ENCODE peak calls at places on chromosomes 7 and 10, in four cellular contexts. One of them, this sample, is unnamed.

GRCh38 chr10:91707236-91707635 is 74.4 kb upstream of the PPP1R3C start:
- DNase-seq in HEK293T: no peak
- DNase-seq in K562: no peak
- DNase-seq in HepG2: no peak
- DNase-seq in this sample: no peak

GRCh38 chr10:90372442-90372841 is 485.4 kb downstream of the HTR7 start:
- DNase-seq in HEK293T: no peak
- DNase-seq in K562: no peak
- DNase-seq in HepG2: no peak
- DNase-seq in this sample: no peak

GRCh38 chr7:20330176-20330796 is 414 bp upstream of the ITGB8 start:
- DNase-seq in HEK293T: peak
- DNase-seq in K562: peak
- DNase-seq in HepG2: peak
- DNase-seq in this sample: no peak

GRCh38 chr7:100486753-100487446 is 3.2 kb downstream of the NYAP1 start:
- DNase-seq in HEK293T: no peak
- DNase-seq in K562: peak
- DNase-seq in HepG2: no peak
- DNase-seq in this sample: no peak

GRCh38 chr10:78292987-78293865 is 259.6 kb downstream of the RPS24 start:
- DNase-seq in HEK293T: peak
- DNase-seq in K562: no peak
- DNase-seq in HepG2: peak
- DNase-seq in this sample: no peak

GRCh38 chr7:86559096-86559495 is 84.6 kb upstream of the GRM3 start:
- DNase-seq in HEK293T: peak
- DNase-seq in K562: no peak
- DNase-seq in HepG2: no peak
- DNase-seq in this sample: no peak

GRCh38 chr7:36638140-36638539 is 86.2 kb downstream of the AOAH start:
- DNase-seq in HEK293T: peak
- DNase-seq in K562: no peak
- DNase-seq in HepG2: no peak
- DNase-seq in this sample: no peak

GRCh38 chr7:80680159-80680903 is 41.9 kb downstream of the CD36 start:
- DNase-seq in HEK293T: no peak
- DNase-seq in K562: no peak
- DNase-seq in HepG2: no peak
- DNase-seq in this sample: no peak

GRCh38 chr7:16740996-16741395 is 12.6 kb upstream of the TSPAN13 start:
- DNase-seq in HEK293T: no peak
- DNase-seq in K562: no peak
- DNase-seq in HepG2: no peak
- DNase-seq in this sample: no peak

GRCh38 chr10:1097436-1097835 is 41.3 kb downstream of the WDR37 start:
- DNase-seq in HEK293T: no peak
- DNase-seq in K562: no peak
- DNase-seq in HepG2: no peak
- DNase-seq in this sample: no peak

GRCh38 chr10:1093696-1094095 is 37.5 kb downstream of the WDR37 start:
- DNase-seq in HEK293T: no peak
- DNase-seq in K562: no peak
- DNase-seq in HepG2: no peak
- DNase-seq in this sample: no peak

GRCh38 chr10:1096287-1096889 is 40.2 kb downstream of the WDR37 start:
- DNase-seq in HEK293T: no peak
- DNase-seq in K562: no peak
- DNase-seq in HepG2: no peak
- DNase-seq in this sample: no peak

GRCh38 chr10:1095498-1095897 is 39.3 kb downstream of the WDR37 start:
- DNase-seq in HEK293T: no peak
- DNase-seq in K562: no peak
- DNase-seq in HepG2: no peak
- DNase-seq in this sample: no peak

GRCh38 chr10:1094112-1095057 is 38.2 kb downstream of the WDR37 start:
- DNase-seq in HEK293T: no peak
- DNase-seq in K562: no peak
- DNase-seq in HepG2: no peak
- DNase-seq in this sample: peak
- TF ChIP-seq TARDBP in HEK293T: no peak
- TF ChIP-seq TARDBP in K562: no peak
- TF ChIP-seq TARDBP in HepG2: no peak
- TF ChIP-seq TARDBP in this sample: no peak

GRCh38 chr10:49651917-49652316 is 27.5 kb upstream of the C10orf53 start:
- DNase-seq in HEK293T: no peak
- DNase-seq in K562: no peak
- DNase-seq in HepG2: no peak
- DNase-seq in this sample: no peak
- TF ChIP-seq TARDBP in HEK293T: no peak
- TF ChIP-seq TARDBP in K562: no peak
- TF ChIP-seq TARDBP in HepG2: no peak
- TF ChIP-seq TARDBP in this sample: no peak

GRCh38 chr10:71767420-71768035 is 5.8 kb downstream of the VSIR start:
- DNase-seq in HEK293T: no peak
- DNase-seq in K562: no peak
- DNase-seq in HepG2: peak
- DNase-seq in this sample: no peak
- TF ChIP-seq TARDBP in HEK293T: no peak
- TF ChIP-seq TARDBP in K562: no peak
- TF ChIP-seq TARDBP in HepG2: no peak
- TF ChIP-seq TARDBP in this sample: no peak

DNA sequence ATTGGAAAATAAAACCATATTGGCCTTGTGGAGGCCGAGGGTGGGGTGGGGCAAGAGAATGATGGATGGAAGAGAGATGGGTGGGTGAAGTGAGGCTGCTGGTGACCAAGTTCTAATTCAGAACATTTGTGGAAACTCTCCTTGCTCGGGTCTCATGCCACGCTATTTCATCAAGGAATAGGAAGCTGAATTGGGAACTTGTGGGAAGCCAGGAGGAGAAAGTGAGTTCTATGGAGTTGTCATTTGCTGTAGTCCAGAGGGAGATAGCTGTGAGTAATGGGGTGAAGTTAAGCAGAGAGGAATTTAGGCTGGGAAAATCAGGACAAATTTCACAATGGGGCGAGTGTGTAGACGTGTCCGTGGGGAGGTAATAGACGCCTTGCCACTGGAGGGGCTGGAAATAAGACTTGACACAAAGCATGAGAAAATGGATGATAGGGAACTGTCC is 339.2 kb downstream of the LRMDA start:
- DNase-seq in HEK293T: no peak
- DNase-seq in K562: no peak
- DNase-seq in HepG2: no peak
- DNase-seq in this sample: no peak
- TF ChIP-seq TARDBP in HEK293T: no peak
- TF ChIP-seq TARDBP in K562: no peak
- TF ChIP-seq TARDBP in HepG2: no peak
- TF ChIP-seq TARDBP in this sample: no peak

GRCh38 chr7:47724335-47724982 is 142.5 kb upstream of the TNS3 start:
- DNase-seq in HEK293T: peak
- DNase-seq in K562: no peak
- DNase-seq in HepG2: peak
- DNase-seq in this sample: no peak
- TF ChIP-seq TARDBP in HEK293T: no peak
- TF ChIP-seq TARDBP in K562: no peak
- TF ChIP-seq TARDBP in HepG2: no peak
- TF ChIP-seq TARDBP in this sample: no peak

DNA sequence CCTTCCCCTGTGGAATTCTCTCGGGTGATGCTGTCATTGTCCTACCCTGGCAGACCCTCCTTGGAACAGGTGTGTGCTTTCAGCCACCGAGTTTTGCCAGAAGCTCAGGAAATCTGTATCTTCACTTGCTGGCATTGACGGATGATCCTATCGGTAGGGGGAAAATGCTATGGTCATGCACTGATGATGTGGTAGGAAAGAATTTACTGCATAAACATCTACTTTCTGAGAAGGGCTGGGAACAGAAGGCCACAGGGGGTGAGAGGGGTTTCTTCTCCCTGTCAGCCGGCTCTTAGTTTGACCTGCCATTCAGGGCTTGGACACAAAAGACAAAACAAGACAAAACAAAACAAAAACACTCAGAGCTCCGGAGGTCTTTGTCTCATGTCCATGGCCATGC is 43.6 kb upstream of the CARD11 start:
- DNase-seq in HEK293T: no peak
- DNase-seq in K562: no peak
- DNase-seq in HepG2: no peak
- DNase-seq in this sample: no peak
- TF ChIP-seq TARDBP in HEK293T: no peak
- TF ChIP-seq TARDBP in K562: no peak
- TF ChIP-seq TARDBP in HepG2: no peak
- TF ChIP-seq TARDBP in this sample: no peak